ENCODE peak calls at places on chromosomes 11 and 22, in nine cellular contexts. U is OCI-LY7; P is heart left ventricle; O is tibial nerve; A is uterus; F is A549; G is neuronal stem cell; Z is CD4-positive, alpha-beta T cell; X is AG04450. B is an unnamed sample.
A peak's percentile ranks its signal among the peaks of the same experiment; 100 is the strongest.

GRCh38 chr11:106177311-106177710 is 99.8 kb downstream of the AASDHPPT start:
- DNase-seq in U (no peak), P (no peak), O (no peak), A (no peak), F (no peak), G (no peak), Z (no peak), X (no peak), B (no peak)

GRCh38 chr22:45904236-45904635 is 72.7 kb downstream of the WNT7B start:
- DNase-seq in U (no peak), P (no peak), O (no peak), A (no peak), F (no peak), G (no peak), Z (no peak), X (no peak), B (no peak)

GRCh38 chr11:108973402-108974119 is 308.7 kb downstream of the DDX10 start:
- DNase-seq in U (no peak), P (no peak), O (no peak), A (no peak), F (peak; percentile 39), G (no peak), Z (no peak), X (peak; percentile 39), B (peak; percentile 87)

GRCh38 chr11:59560290-59560701 is 49.0 kb downstream of the OR4D9 start:
- DNase-seq in U (peak; percentile 78), P (no peak), O (peak; percentile 88), A (peak; percentile 60), F (no peak), G (peak; percentile 91), Z (peak; percentile 58), X (no peak), B (peak; percentile 80)

GRCh38 chr22:17476838-17477237 is 86.5 kb upstream of the SLC25A18 start:
- DNase-seq in U (no peak), P (no peak), O (no peak), A (no peak), F (no peak), G (no peak), Z (no peak), X (no peak), B (no peak)

GRCh38 chr22:36343070-36343719 is 44.6 kb downstream of the MYH9 start:
- DNase-seq in U (no peak), P (no peak), O (no peak), A (no peak), F (no peak), G (no peak), Z (no peak), X (no peak), B (no peak)

GRCh38 chr11:75269896-75270295 is 29.3 kb downstream of the TPBGL start:
- DNase-seq in U (no peak), P (peak; percentile 5), O (no peak), A (no peak), F (no peak), G (no peak), Z (no peak), X (no peak), B (no peak)

GRCh38 chr11:101446726-101447125 is 137.1 kb downstream of the TRPC6 start:
- DNase-seq in U (no peak), P (no peak), O (no peak), A (no peak), F (no peak), G (no peak), Z (no peak), X (no peak), B (no peak)

GRCh38 chr11:86800076-86800955 is at the start of gene PRSS23:
- DNase-seq in U (no peak), P (peak; percentile 70), O (no peak), A (peak; percentile 76), F (peak; percentile 70), G (peak; percentile 79), Z (no peak), X (no peak), B (no peak)

GRCh38 chr22:47125603-47126002 is 363.2 kb downstream of the TBC1D22A start:
- DNase-seq in U (peak; percentile 34), P (no peak), O (no peak), A (no peak), F (peak; percentile 28), G (no peak), Z (no peak), X (no peak), B (no peak)

GRCh38 chr22:45200862-45201511 is 37.3 kb downstream of the NUP50 start:
- DNase-seq in U (no peak), P (no peak), O (no peak), A (no peak), F (no peak), G (no peak), Z (no peak), X (peak; percentile 92), B (no peak)

GRCh38 chr11:67349036-67349435 is 4.3 kb downstream of the POLD4 start:
- DNase-seq in U (no peak), P (no peak), O (no peak), A (no peak), F (no peak), G (no peak), Z (no peak), X (no peak), B (no peak)

GRCh38 chr11:11588243-11588642 is 33.6 kb downstream of the GALNT18 start:
- DNase-seq in U (no peak), P (no peak), O (no peak), A (no peak), F (no peak), G (no peak), Z (no peak), X (no peak), B (peak; percentile 37)
- H3K27ac ChIP-seq in U (no peak overlapping the region), P (no peak overlapping the region), O (no peak overlapping the region), A (no peak overlapping the region), F (no peak overlapping the region), G (no peak overlapping the region), Z (no peak overlapping the region), X (no peak overlapping the region), B (no peak overlapping the region)

GRCh38 chr11:120612363-120613263 is 101.1 kb downstream of the GRIK4 start:
- DNase-seq in U (peak; percentile 16), P (peak; percentile 81), O (no peak), A (no peak), F (peak; percentile 10), G (no peak), Z (no peak), X (peak; percentile 53), B (no peak)

GRCh38 chr11:120611576-120611975 is 100.0 kb downstream of the GRIK4 start:
- DNase-seq in U (no peak), P (no peak), O (no peak), A (no peak), F (no peak), G (no peak), Z (no peak), X (no peak), B (no peak)

GRCh38 chr11:120608061-120608460 is 96.5 kb downstream of the GRIK4 start:
- DNase-seq in U (no peak), P (no peak), O (no peak), A (no peak), F (no peak), G (no peak), Z (no peak), X (no peak), B (no peak)

GRCh38 chr11:120608760-120609211 is 97.2 kb downstream of the GRIK4 start:
- DNase-seq in U (no peak), P (peak; percentile 43), O (peak; percentile 38), A (peak; percentile 20), F (no peak), G (no peak), Z (no peak), X (no peak), B (no peak)

DNA sequence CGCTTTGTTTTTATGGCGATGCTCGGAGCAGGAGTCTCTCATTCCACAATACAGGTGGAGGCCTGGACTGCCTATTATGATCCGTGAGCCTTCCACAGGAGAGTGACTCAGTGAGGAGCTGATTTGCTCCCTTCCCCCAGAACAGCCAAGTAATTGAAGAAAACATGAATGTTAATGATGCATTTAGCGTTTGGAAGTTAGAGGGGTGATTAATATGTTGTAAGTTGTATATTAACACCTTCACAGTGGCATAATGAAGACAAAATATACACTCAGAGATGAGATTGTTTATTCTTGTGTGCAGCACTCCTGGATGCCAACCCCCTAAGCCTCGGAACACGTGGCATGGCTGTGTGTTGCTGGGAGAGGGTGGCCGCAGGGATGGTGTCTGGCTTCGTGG is 98.6 kb downstream of the GRIK4 start:
- DNase-seq in U (no peak), P (no peak), O (no peak), A (no peak), F (no peak), G (no peak), Z (no peak), X (no peak), B (no peak)
- H3K27ac ChIP-seq in U (no peak overlapping the region), P (no peak overlapping the region), O (no peak overlapping the region), A (no peak overlapping the region), F (no peak overlapping the region), G (no peak overlapping the region), Z (no peak overlapping the region), X (no peak overlapping the region), B (no peak overlapping the region)

GRCh38 chr22:37425369-37425768 is 1.9 kb downstream of the ELFN2 start:
- DNase-seq in U (no peak), P (no peak), O (no peak), A (no peak), F (no peak), G (no peak), Z (no peak), X (no peak), B (no peak)
- H3K27ac ChIP-seq in U (no peak overlapping the region), P (no peak overlapping the region), O (no peak overlapping the region), A (no peak overlapping the region), F (peak overlapping the region; percentile 97), G (no peak overlapping the region), Z (no peak overlapping the region), X (no peak overlapping the region), B (no peak overlapping the region)

GRCh38 chr11:117607449-117607848 is 189.6 kb downstream of the DSCAML1 start:
- DNase-seq in U (no peak), P (no peak), O (no peak), A (no peak), F (no peak), G (no peak), Z (no peak), X (no peak), B (no peak)

GRCh38 chr11:117606211-117606610 is 190.8 kb downstream of the DSCAML1 start:
- DNase-seq in U (no peak), P (no peak), O (no peak), A (no peak), F (no peak), G (no peak), Z (no peak), X (no peak), B (no peak)

GRCh38 chr11:117604349-117604995 is 192.5 kb downstream of the DSCAML1 start:
- DNase-seq in U (no peak), P (no peak), O (no peak), A (no peak), F (no peak), G (no peak), Z (no peak), X (no peak), B (no peak)

GRCh38 chr11:117606807-117607206 is 190.2 kb downstream of the DSCAML1 start:
- DNase-seq in U (no peak), P (no peak), O (no peak), A (no peak), F (no peak), G (no peak), Z (no peak), X (no peak), B (no peak)

DNA sequence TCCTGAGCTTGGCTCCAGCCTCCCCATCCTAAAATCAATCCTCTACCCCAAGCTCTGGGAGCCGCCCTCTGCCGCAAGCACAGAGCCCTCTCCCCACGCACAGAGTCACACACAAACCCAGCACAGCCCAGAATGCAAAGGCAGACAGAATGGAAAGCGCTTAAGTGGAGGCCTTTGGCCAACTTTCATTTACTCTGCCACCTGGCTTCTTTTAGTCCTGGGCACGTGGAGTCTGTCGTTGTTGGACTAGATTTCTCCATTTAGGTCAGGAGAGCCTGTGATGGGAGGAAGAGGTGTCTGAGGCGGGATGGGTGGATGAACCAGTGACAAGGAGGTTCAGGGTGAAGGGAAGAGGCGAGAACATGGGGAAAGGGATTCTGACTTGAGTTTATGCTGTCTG is 191.7 kb downstream of the DSCAML1 start:
- DNase-seq in U (no peak), P (no peak), O (no peak), A (no peak), F (no peak), G (no peak), Z (no peak), X (no peak), B (no peak)
- H3K27ac ChIP-seq in U (no peak overlapping the region), P (no peak overlapping the region), O (no peak overlapping the region), A (no peak overlapping the region), F (no peak overlapping the region), G (no peak overlapping the region), Z (no peak overlapping the region), X (no peak overlapping the region), B (no peak overlapping the region)

B was measured in foreskin keratinocyte.